ENCODE peak calls at places on chromosomes 11 and 22, in four cellular contexts. R, A, P and Q are unnamed samples.

GRCh38 chr22:30040499-30041055 is 39.7 kb upstream of the HORMAD2 start:
- DNase-seq in R (no peak), A (no peak), P (no peak), Q (no peak)

GRCh38 chr11:88158081-88158480 is 17.2 kb downstream of the RAB38 start:
- DNase-seq in R (no peak), A (no peak), P (no peak), Q (no peak)

GRCh38 chr11:63847363-63847762 is 8.5 kb downstream of the MARK2 start:
- DNase-seq in R (no peak), A (no peak), P (no peak), Q (peak; percentile 36)

GRCh38 chr22:31646186-31647019 is 15.6 kb downstream of the PISD start:
- DNase-seq in R (peak; percentile 87), A (peak; percentile 59), P (no peak), Q (no peak)

GRCh38 chr11:78210000-78210608 is 21.4 kb downstream of the USP35 start:
- DNase-seq in R (no peak), A (no peak), P (no peak), Q (no peak)

GRCh38 chr11:3983101-3983500 is 111.5 kb upstream of the RRM1 start:
- DNase-seq in R (no peak), A (no peak), P (no peak), Q (no peak)

GRCh38 chr11:116970485-116971292 is 127.5 kb downstream of the SIK3 start:
- DNase-seq in R (no peak), A (no peak), P (no peak), Q (no peak)

GRCh38 chr11:71396548-71397123 is 51.6 kb downstream of the DHCR7 start:
- DNase-seq in R (no peak), A (no peak), P (no peak), Q (no peak)

GRCh38 chr11:11553595-11553994 is 68.2 kb downstream of the GALNT18 start:
- DNase-seq in R (no peak), A (no peak), P (no peak), Q (no peak)

GRCh38 chr11:3127706-3128355 is 37.3 kb downstream of the OSBPL5 start:
- DNase-seq in R (no peak), A (no peak), P (no peak), Q (no peak)

GRCh38 chr22:44704159-44705021 is 2.4 kb downstream of the PRR5 start:
- DNase-seq in R (no peak), A (no peak), P (no peak), Q (no peak)

GRCh38 chr11:47593934-47594855 is at the start of gene C1QTNF4:
- DNase-seq in R (no peak), A (no peak), P (no peak), Q (peak; percentile 58)

GRCh38 chr11:45563801-45564200 is 101.6 kb downstream of the CHST1 start:
- DNase-seq in R (no peak), A (no peak), P (peak; percentile 16), Q (no peak)

GRCh38 chr11:35407041-35407440 is 12.3 kb downstream of the SLC1A2 start:
- DNase-seq in R (no peak), A (no peak), P (no peak), Q (no peak)

GRCh38 chr11:6420677-6421076 is 1.8 kb upstream of the APBB1 start:
- DNase-seq in R (no peak), A (no peak), P (no peak), Q (no peak)

GRCh38 chr11:69295995-69296889 is 2.3 kb downstream of the MYEOV start:
- DNase-seq in R (peak; percentile 80), A (peak; percentile 80), P (no peak), Q (no peak)

GRCh38 chr11:94803491-94803890 is 35.3 kb downstream of the AMOTL1 start:
- DNase-seq in R (no peak), A (no peak), P (no peak), Q (no peak)

GRCh38 chr22:46737105-46737975 is 712 bp downstream of the CERK start:
- DNase-seq in R (no peak), A (no peak), P (peak; percentile 54), Q (peak; percentile 58)

GRCh38 chr11:17649261-17649660 is 70.1 kb upstream of the MYOD1 start:
- DNase-seq in R (no peak), A (no peak), P (no peak), Q (no peak)

GRCh38 chr11:30017467-30017895 is 651 bp upstream of the KCNA4 start:
- DNase-seq in R (no peak), A (no peak), P (no peak), Q (peak; percentile 29)

GRCh38 chr11:23540101-23540561 is 679.9 kb upstream of the CCDC179 start:
- DNase-seq in R (peak; percentile 44), A (peak; percentile 27), P (peak; percentile 15), Q (peak; percentile 14)

GRCh38 chr11:12454782-12455181 is 77.4 kb downstream of the PARVA start:
- DNase-seq in R (no peak), A (no peak), P (no peak), Q (no peak)

GRCh38 chr11:122706261-122706660 is 50.7 kb downstream of the UBASH3B start:
- DNase-seq in R (peak; percentile 88), A (peak; percentile 52), P (no peak), Q (no peak)

GRCh38 chr11:48900131-48900800 is 83.4 kb downstream of the TRIM51G start:
- DNase-seq in R (no peak), A (no peak), P (no peak), Q (peak; percentile 1)

GRCh38 chr11:13278620-13279486 is 1.3 kb downstream of the BMAL1 start:
- DNase-seq in R (no peak), A (no peak), P (no peak), Q (peak; percentile 55)

GRCh38 chr11:26599421-26599820 is 27.4 kb upstream of the MUC15 start:
- DNase-seq in R (no peak), A (peak; percentile 32), P (no peak), Q (no peak)

GRCh38 chr11:74520316-74520715 is 26.8 kb upstream of the LIPT2 start:
- DNase-seq in R (no peak), A (no peak), P (no peak), Q (no peak)

GRCh38 chr11:68536706-68537105 is 76.2 kb downstream of the PPP6R3 start:
- DNase-seq in R (no peak), A (no peak), P (no peak), Q (no peak)

GRCh38 chr22:22746061-22746962 is 101.9 kb downstream of the GGTLC2 start:
- DNase-seq in R (no peak), A (no peak), P (no peak), Q (no peak)

GRCh38 chr11:103602846-103603245 is 433.6 kb upstream of the DDI1 start:
- DNase-seq in R (no peak), A (no peak), P (no peak), Q (no peak)

GRCh38 chr22:30196141-30196866 is 50.3 kb downstream of the LIF start:
- DNase-seq in R (peak; percentile 84), A (peak; percentile 100), P (peak; percentile 49), Q (peak; percentile 62)

GRCh38 chr22:45478108-45478771 is 24.4 kb upstream of the FBLN1 start:
- DNase-seq in R (peak; percentile 77), A (peak; percentile 84), P (no peak), Q (no peak)

GRCh38 chr11:69304686-69305085 is 10.7 kb downstream of the MYEOV start:
- DNase-seq in R (no peak), A (no peak), P (no peak), Q (no peak)

GRCh38 chr11:32018672-32019071 is 72.2 kb upstream of the RCN1 start:
- DNase-seq in R (no peak), A (no peak), P (no peak), Q (no peak)

GRCh38 chr11:26121466-26121865 is 210.5 kb upstream of the ANO3 start:
- DNase-seq in R (no peak), A (no peak), P (no peak), Q (no peak)

GRCh38 chr11:95833378-95833777 is 43.1 kb downstream of the CEP57 start:
- DNase-seq in R (no peak), A (no peak), P (no peak), Q (no peak)

GRCh38 chr22:22201925-22202343 is 42.7 kb upstream of the VPREB1 start:
- DNase-seq in R (no peak), A (no peak), P (no peak), Q (no peak)

GRCh38 chr11:12100429-12100828 is 10.0 kb upstream of the MICAL2 start:
- DNase-seq in R (no peak), A (no peak), P (no peak), Q (no peak)

GRCh38 chr11:42138454-42138853 is 679.0 kb upstream of the LRRC4C start:
- DNase-seq in R (no peak), A (no peak), P (no peak), Q (no peak)
- TF ChIP-seq HMGXB4 in R (no peak), A (no peak), P (no peak), Q (no peak)

GRCh38 chr22:36196254-36197064 is 5.2 kb downstream of the APOL4 start:
- DNase-seq in R (no peak), A (no peak), P (no peak), Q (no peak)

GRCh38 chr22:36197601-36198146 is 3.9 kb downstream of the APOL4 start:
- DNase-seq in R (no peak), A (no peak), P (peak; percentile 43), Q (no peak)

GRCh38 chr22:36198482-36198881 is 3.1 kb downstream of the APOL4 start:
- DNase-seq in R (no peak), A (no peak), P (no peak), Q (no peak)

GRCh38 chr22:36198936-36199616 is 2.5 kb downstream of the APOL4 start:
- DNase-seq in R (peak; percentile 24), A (no peak), P (no peak), Q (no peak)

DNA sequence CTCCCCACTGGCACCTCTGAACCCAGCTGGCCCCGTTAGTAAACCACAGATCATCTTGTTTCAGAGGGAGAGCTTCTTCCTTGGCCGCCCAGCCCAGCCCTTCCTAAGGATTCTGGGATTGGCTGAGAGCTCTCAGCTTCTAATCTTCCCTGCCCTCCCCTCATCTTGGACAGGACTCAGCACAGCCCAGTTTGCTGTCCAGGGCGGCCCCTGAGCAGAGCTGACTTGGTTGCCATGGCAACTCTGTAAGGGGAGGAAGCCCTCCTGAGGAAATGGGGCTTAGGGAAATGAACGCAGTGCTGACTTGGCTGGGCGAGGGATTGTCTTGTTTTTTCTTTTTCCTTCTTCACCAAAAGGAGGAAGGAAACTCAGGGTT is 4.6 kb downstream of the APOL4 start:
- DNase-seq in R (no peak), A (no peak), P (peak; percentile 78), Q (peak; percentile 47)
- TF ChIP-seq JUN in R (no peak), A (no peak), P (no peak), Q (no peak)

GRCh38 chr22:49724030-49724892 is 103.4 kb downstream of the BRD1 start:
- DNase-seq in R (no peak), A (no peak), P (no peak), Q (no peak)
- TF ChIP-seq HMGXB4 in R (no peak), A (no peak), P (no peak), Q (no peak)

DNA sequence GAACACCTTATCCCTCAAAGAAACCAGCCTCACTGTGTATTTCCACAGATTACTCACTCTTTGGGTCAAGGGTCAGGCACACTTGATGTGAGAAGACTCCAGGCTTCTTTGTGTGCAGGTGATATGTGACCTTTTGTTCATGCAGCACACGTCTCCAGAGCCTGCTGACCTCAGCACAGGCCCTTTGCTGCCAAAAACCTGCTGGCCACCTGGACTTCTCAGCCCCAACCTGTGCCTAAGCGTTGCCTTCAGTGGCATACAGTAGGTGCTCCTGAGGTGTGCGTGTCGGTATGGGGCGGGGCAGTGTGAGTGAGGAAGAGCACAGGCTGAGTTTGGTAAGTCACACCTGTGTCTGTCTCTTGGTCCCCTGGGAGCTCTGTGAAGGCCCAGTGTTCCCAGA is 58.1 kb downstream of the WNT11 start:
- DNase-seq in R (no peak), A (no peak), P (no peak), Q (no peak)
- TF ChIP-seq JUN in R (no peak), A (no peak), P (no peak), Q (no peak)

GRCh38 chr22:41976070-41976901 is 7.0 kb downstream of the SEPTIN3 start:
- DNase-seq in R (no peak), A (no peak), P (no peak), Q (peak; percentile 45)
- TF ChIP-seq HMGXB4 in R (no peak), A (no peak), P (no peak), Q (no peak)

GRCh38 chr11:1401656-1402221 is 12.0 kb downstream of the BRSK2 start:
- DNase-seq in R (peak; percentile 30), A (peak; percentile 36), P (peak; percentile 75), Q (peak; percentile 85)
- TF ChIP-seq JUN in R (no peak), A (no peak), P (no peak), Q (peak; percentile 93)